ENCODE peak calls at places on chromosome 10, in six cellular contexts. R, S, L, A, Y and F are unnamed samples.

GRCh38 chr10:93947055-93947454 is 46.7 kb upstream of the PLCE1 start:
- DNase-seq in S (peak), L (no peak), Y (no peak), R (no peak), A (peak), F (peak)

GRCh38 chr10:93481213-93481930 is 762 bp downstream of the MYOF start:
- DNase-seq in L (no peak), Y (no peak), S (no peak), R (no peak), A (no peak), F (no peak)

GRCh38 chr10:101827919-101828600 is 9.8 kb upstream of the OGA start:
- DNase-seq in S (no peak), Y (no peak), A (no peak), L (no peak), R (peak), F (no peak)

GRCh38 chr10:34687434-34688205 is 127.5 kb downstream of the PARD3 start:
- DNase-seq in S (peak), L (no peak), R (no peak), A (no peak), Y (no peak), F (no peak)

GRCh38 chr10:122632031-122632430 is 67.6 kb downstream of the C10orf120 start:
- DNase-seq in S (no peak), Y (no peak), R (peak), L (no peak), A (peak), F (no peak)

GRCh38 chr10:91591792-91592165 is 41.1 kb downstream of the PPP1R3C start:
- DNase-seq in A (no peak), L (no peak), R (no peak), Y (no peak), S (no peak), F (no peak)

GRCh38 chr10:8071666-8072065 is 17.2 kb downstream of the GATA3 start:
- DNase-seq in L (no peak), S (no peak), R (no peak), A (no peak), Y (no peak), F (no peak)

GRCh38 chr10:97731346-97732051 is 5.4 kb upstream of the ZFYVE27 start:
- DNase-seq in A (peak), L (peak), R (peak), Y (peak), S (peak), F (peak)

GRCh38 chr10:73339436-73339835 is 19.2 kb downstream of the CFAP70 start:
- DNase-seq in L (peak), A (peak), S (no peak), R (no peak), Y (no peak), F (no peak)

GRCh38 chr10:17652585-17652984 is 8.6 kb downstream of the STAM start:
- DNase-seq in Y (no peak), R (no peak), S (peak), A (no peak), L (no peak), F (no peak)

GRCh38 chr10:89074120-89074519 is 83.5 kb downstream of the FAS start:
- DNase-seq in L (no peak), S (no peak), R (no peak), Y (no peak), A (peak), F (peak)

GRCh38 chr10:50561816-50562215 is 61.9 kb downstream of the SGMS1 start:
- DNase-seq in Y (no peak), R (no peak), S (no peak), A (no peak), L (no peak), F (no peak)

GRCh38 chr10:114246679-114247305 is 7.7 kb downstream of the VWA2 start:
- DNase-seq in R (no peak), S (no peak), L (no peak), Y (no peak), A (no peak), F (no peak)

GRCh38 chr10:11532329-11532728 is 79.1 kb downstream of the USP6NL start:
- DNase-seq in R (no peak), A (no peak), S (no peak), Y (no peak), L (no peak), F (no peak)

GRCh38 chr10:123974406-123974805 is 82.8 kb upstream of the CPXM2 start:
- DNase-seq in A (no peak), R (no peak), L (no peak), S (peak), Y (no peak), F (no peak)

GRCh38 chr10:93357680-93358079 is 124.5 kb downstream of the MYOF start:
- DNase-seq in A (no peak), S (peak), L (no peak), R (no peak), Y (peak), F (no peak)

GRCh38 chr10:9244880-9245279 is 1190.4 kb downstream of the GATA3 start:
- DNase-seq in A (no peak), L (no peak), S (no peak), Y (no peak), R (no peak), F (no peak)

GRCh38 chr10:32417906-32418547 is 27.9 kb upstream of the CCDC7 start:
- DNase-seq in R (no peak), L (peak), Y (peak), S (peak), A (peak), F (no peak)

GRCh38 chr10:24900888-24901685 is 51.3 kb downstream of the PRTFDC1 start:
- DNase-seq in S (peak), Y (peak), A (no peak), R (no peak), L (no peak), F (no peak)

GRCh38 chr10:131310054-131310903 is 1.2 kb downstream of the TCERG1L start:
- DNase-seq in R (no peak), L (no peak), Y (no peak), A (no peak), S (no peak), F (no peak)

GRCh38 chr10:71223365-71224058 is 11.1 kb downstream of the UNC5B start:
- DNase-seq in R (no peak), S (no peak), A (no peak), L (no peak), Y (no peak), F (no peak)

GRCh38 chr10:3897156-3897555 is 112.1 kb upstream of the KLF6 start:
- DNase-seq in Y (no peak), S (peak), L (no peak), A (no peak), R (no peak), F (no peak)

GRCh38 chr10:64450312-64450711 is 929.1 kb downstream of the REEP3 start:
- DNase-seq in L (no peak), S (no peak), R (no peak), A (no peak), Y (no peak), F (no peak)

GRCh38 chr10:371515-371914 is 236.3 kb downstream of the ZMYND11 start:
- DNase-seq in R (no peak), Y (no peak), S (no peak), L (no peak), A (no peak), F (no peak)

GRCh38 chr10:43971981-43972380 is 323.3 kb upstream of the ZNF32 start:
- DNase-seq in L (no peak), Y (no peak), S (no peak), R (no peak), A (no peak), F (no peak)

GRCh38 chr10:12960431-12960898 is 41.0 kb downstream of the CCDC3 start:
- DNase-seq in S (no peak), L (no peak), Y (no peak), R (no peak), A (no peak), F (peak)

GRCh38 chr10:5692476-5693358 is 8.1 kb downstream of the TASOR2 start:
- DNase-seq in L (peak), A (peak), R (peak), S (peak), Y (peak), F (peak)

GRCh38 chr10:5948999-5949759 is 28.2 kb downstream of the IL15RA start:
- DNase-seq in S (peak), Y (peak), A (peak), R (peak), L (peak), F (peak)

GRCh38 chr10:97923057-97923456 is 73.4 kb downstream of the GOLGA7B start:
- DNase-seq in Y (no peak), L (no peak), A (no peak), R (no peak), S (no peak), F (no peak)

GRCh38 chr10:36489181-36489927 is 636.0 kb upstream of the ANKRD30A start:
- DNase-seq in S (peak), L (no peak), Y (no peak), R (no peak), A (peak), F (peak)

GRCh38 chr10:60281331-60281730 is 108.3 kb downstream of the ANK3 start:
- DNase-seq in L (no peak), Y (no peak), R (no peak), A (no peak), S (no peak), F (no peak)

GRCh38 chr10:84698989-84699388 is 370.6 kb downstream of the CCSER2 start:
- DNase-seq in S (no peak), Y (no peak), R (no peak), L (no peak), A (no peak), F (no peak)

GRCh38 chr10:34407227-34407626 is 407.9 kb downstream of the PARD3 start:
- DNase-seq in S (peak), L (no peak), Y (no peak), A (peak), R (no peak), F (peak)

GRCh38 chr10:27285093-27285492 is 44.5 kb upstream of the ACBD5 start:
- DNase-seq in L (no peak), Y (no peak), A (no peak), R (no peak), S (peak), F (no peak)

GRCh38 chr10:58797356-58797755 is 284.7 kb downstream of the BICC1 start:
- DNase-seq in S (peak), R (no peak), A (no peak), L (no peak), Y (no peak), F (no peak)

GRCh38 chr10:95864906-95865813 is 42.6 kb upstream of the CC2D2B start:
- DNase-seq in A (peak), R (peak), S (peak), L (peak), Y (peak), F (peak)

GRCh38 chr10:98030093-98030821 is at the start of gene CRTAC1:
- DNase-seq in A (peak), S (peak), R (peak), L (peak), Y (peak), F (peak)